ENCODE peak calls at places on chromosome 12, in six cellular contexts. I, O, N, U, P and G are unnamed samples.

GRCh38 chr12:124995200-124995961 is 1.9 kb downstream of the BRI3BP start:
- DNase-seq in I (no peak), O (no peak), N (no peak), U (no peak), P (no peak), G (no peak)

GRCh38 chr12:86513206-86513605 is 257.0 kb upstream of the MGAT4C start:
- DNase-seq in I (no peak), O (no peak), N (no peak), U (no peak), P (no peak), G (no peak)

GRCh38 chr12:13339538-13339937 is 143.0 kb downstream of the EMP1 start:
- DNase-seq in I (no peak), O (no peak), N (no peak), U (no peak), P (no peak), G (no peak)

GRCh38 chr12:4164591-4165558 is 108.7 kb upstream of the CCND2 start:
- DNase-seq in I (peak; percentile 45), O (no peak), N (no peak), U (peak; percentile 57), P (peak; percentile 63), G (peak; percentile 76)

GRCh38 chr12:84857809-84858208 is 54.8 kb downstream of the SLC6A15 start:
- DNase-seq in I (no peak), O (no peak), N (no peak), U (no peak), P (no peak), G (no peak)

GRCh38 chr12:122080149-122081107 is 1.9 kb downstream of the MLXIP start:
- DNase-seq in I (no peak), O (peak; percentile 54), N (no peak), U (no peak), P (no peak), G (no peak)

GRCh38 chr12:28497889-28498411 is 307.7 kb downstream of the CCDC91 start:
- DNase-seq in I (no peak), O (no peak), N (peak; percentile 8), U (no peak), P (no peak), G (no peak)

GRCh38 chr12:123905319-123905925 is 67.2 kb downstream of the CCDC92 start:
- DNase-seq in I (peak; percentile 44), O (peak; percentile 57), N (peak; percentile 60), U (peak; percentile 57), P (no peak), G (peak; percentile 34)

GRCh38 chr12:64450711-64451486 is 1.0 kb upstream of the TBK1 start:
- DNase-seq in I (no peak), O (peak; percentile 43), N (no peak), U (peak; percentile 5), P (no peak), G (no peak)

GRCh38 chr12:14768823-14769405 is 34.4 kb downstream of the WBP11 start:
- DNase-seq in I (no peak), O (no peak), N (no peak), U (peak; percentile 6), P (no peak), G (no peak)

GRCh38 chr12:49040364-49040855 is 20.2 kb downstream of the KMT2D start:
- DNase-seq in I (no peak), O (no peak), N (no peak), U (no peak), P (no peak), G (no peak)

GRCh38 chr12:12428961-12429657 is 72.2 kb downstream of the BORCS5 start:
- DNase-seq in I (no peak), O (no peak), N (no peak), U (no peak), P (no peak), G (no peak)

GRCh38 chr12:104746689-104747088 is 211.4 kb downstream of the SLC41A2 start:
- DNase-seq in I (no peak), O (no peak), N (no peak), U (no peak), P (no peak), G (no peak)

GRCh38 chr12:57575771-57576612 is 15.0 kb upstream of the PIP4K2C start:
- DNase-seq in I (no peak), O (no peak), N (no peak), U (no peak), P (no peak), G (no peak)

GRCh38 chr12:82652071-82652470 is 34.6 kb upstream of the TMTC2 start:
- DNase-seq in I (no peak), O (no peak), N (no peak), U (no peak), P (no peak), G (no peak)

GRCh38 chr12:89350661-89351488 is 1.4 kb downstream of the DUSP6 start:
- DNase-seq in I (peak; percentile 36), O (no peak), N (no peak), U (no peak), P (no peak), G (no peak)

GRCh38 chr12:76049575-76050251 is 18.1 kb upstream of the PHLDA1 start:
- DNase-seq in I (no peak), O (no peak), N (no peak), U (no peak), P (no peak), G (no peak)

GRCh38 chr12:76060111-76060510 is 24.4 kb downstream of the NAP1L1 start:
- DNase-seq in I (no peak), O (no peak), N (no peak), U (no peak), P (no peak), G (no peak)

GRCh38 chr12:76057316-76057715 is 25.7 kb upstream of the PHLDA1 start:
- DNase-seq in I (no peak), O (no peak), N (no peak), U (no peak), P (no peak), G (no peak)

GRCh38 chr12:76055393-76055792 is 23.8 kb upstream of the PHLDA1 start:
- DNase-seq in I (no peak), O (no peak), N (no peak), U (no peak), P (no peak), G (no peak)
- TF ChIP-seq CTCF in I (no peak), O (no peak), N (no peak), U (no peak), P (no peak), G (no peak)

GRCh38 chr12:132881853-132882252 is 5.6 kb downstream of the CHFR start:
- DNase-seq in I (no peak), O (no peak), N (no peak), U (no peak), P (no peak), G (no peak)

GRCh38 chr12:132888852-132889251 is 1.4 kb upstream of the CHFR start:
- DNase-seq in I (no peak), O (no peak), N (no peak), U (no peak), P (no peak), G (no peak)

GRCh38 chr12:132886529-132887477 is 602 bp downstream of the CHFR start:
- DNase-seq in I (no peak), O (no peak), N (no peak), U (peak; percentile 43), P (peak; percentile 42), G (no peak)

GRCh38 chr12:132887513-132888341 is at the start of gene CHFR:
- DNase-seq in I (peak; percentile 92), O (peak; percentile 97), N (peak; percentile 94), U (peak; percentile 94), P (peak; percentile 86), G (peak; percentile 94)
- TF ChIP-seq CTCF in I (no peak), O (no peak), N (no peak), U (no peak), P (no peak), G (no peak)

GRCh38 chr12:118358607-118359540 is 13.8 kb downstream of the TAOK3 start:
- DNase-seq in I (no peak), O (no peak), N (no peak), U (no peak), P (no peak), G (no peak)

GRCh38 chr12:118359541-118359915 is 13.2 kb downstream of the TAOK3 start:
- DNase-seq in I (no peak), O (no peak), N (no peak), U (no peak), P (no peak), G (no peak)

GRCh38 chr12:118357327-118358007 is 15.2 kb downstream of the TAOK3 start:
- DNase-seq in I (peak; percentile 30), O (no peak), N (no peak), U (no peak), P (no peak), G (no peak)

GRCh38 chr12:118356809-118357326 is 15.8 kb downstream of the TAOK3 start:
- DNase-seq in I (no peak), O (no peak), N (no peak), U (no peak), P (no peak), G (no peak)

GRCh38 chr12:118358008-118358359 is 14.7 kb downstream of the TAOK3 start:
- DNase-seq in I (no peak), O (no peak), N (no peak), U (no peak), P (no peak), G (no peak)
- TF ChIP-seq CTCF in I (no peak), O (no peak), N (no peak), U (no peak), P (no peak), G (no peak)

DNA sequence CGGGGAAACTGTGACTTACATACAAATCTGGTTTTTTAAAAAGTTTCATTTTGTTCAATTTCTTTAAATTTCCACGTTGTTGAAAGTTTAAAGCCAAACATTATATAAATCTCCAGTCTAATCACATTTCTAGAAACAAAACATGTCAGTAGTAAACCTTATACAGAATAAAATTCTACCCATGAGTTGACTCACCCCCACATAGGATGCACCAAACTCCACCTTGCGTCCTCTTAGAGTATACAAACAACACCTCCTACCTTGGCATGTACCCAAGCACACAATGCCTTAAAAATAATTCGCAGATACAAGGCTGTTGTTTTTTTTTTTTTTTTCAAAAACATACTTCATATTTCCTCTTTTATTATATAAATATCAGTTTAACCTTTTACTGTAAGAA is 3.4 kb downstream of the FBXL14 start:
- DNase-seq in I (no peak), O (no peak), N (no peak), U (no peak), P (no peak), G (no peak)
- TF ChIP-seq CTCF in I (no peak), O (no peak), N (no peak), U (no peak), P (no peak), G (no peak)

DNA sequence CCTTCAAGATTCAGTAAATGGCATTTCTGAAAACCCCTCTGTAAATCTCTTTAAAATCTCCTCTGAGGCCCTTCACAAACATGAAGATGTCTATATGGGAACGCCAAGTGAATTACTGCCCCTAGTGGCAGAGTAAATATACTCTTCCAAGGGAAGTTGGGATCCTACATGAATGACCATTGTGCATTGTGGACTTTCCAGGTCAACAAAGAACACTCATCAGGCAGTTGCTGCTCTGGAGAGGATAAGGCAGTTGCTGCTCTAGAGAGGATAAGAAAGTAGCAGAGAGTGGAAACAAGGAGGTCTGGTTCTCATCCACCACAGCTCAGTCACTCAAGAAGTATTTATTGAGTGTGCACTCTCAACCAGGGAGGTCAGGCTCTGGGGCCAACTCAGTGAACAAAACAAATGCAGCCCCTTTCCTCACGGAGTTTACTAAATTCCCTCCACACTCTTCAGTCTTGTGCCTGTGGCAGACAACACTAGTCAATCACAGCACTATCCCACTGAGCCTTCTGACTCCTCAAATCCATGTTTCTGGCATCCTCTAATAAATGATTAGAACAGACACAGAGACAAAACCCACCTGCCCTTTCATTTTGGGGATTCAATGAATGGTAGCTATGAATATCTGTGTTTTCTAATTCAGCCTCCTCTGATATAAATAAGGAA is 52.9 kb downstream of the SVOP start:
- DNase-seq in I (no peak), O (no peak), N (no peak), U (no peak), P (no peak), G (no peak)
- TF ChIP-seq CTCF in I (peak; percentile 14), O (peak; percentile 36), N (peak; percentile 24), U (peak; percentile 65), P (peak; percentile 41), G (peak; percentile 21)